ENCODE peak calls at places on chromosomes 7 and 10, in eight cellular contexts. G is IMR-90, I is hepatocyte, W is neural progenitor cell, N is spleen, T is lung, A is uterus, Y is colonic mucosa. U is an unnamed sample. For H3K36me3, the result is how much of the 10 kb centered on the place peaks cover.

GRCh38 chr7:157555308-157555707 is 218.5 kb downstream of the DNAJB6 start:
- DNase-seq in G (no peak), I (peak), W (no peak), N (peak), T (no peak), A (no peak), Y (peak), U (no peak)

GRCh38 chr10:84427903-84428650 is 99.7 kb downstream of the CCSER2 start:
- DNase-seq in G (peak), I (no peak), W (peak), N (no peak), T (no peak), A (no peak), Y (no peak), U (no peak)

GRCh38 chr7:18045171-18045570 is 17.5 kb upstream of the PRPS1L1 start:
- DNase-seq in G (no peak), I (no peak), W (no peak), N (no peak), T (no peak), A (no peak), Y (no peak), U (no peak)

GRCh38 chr7:4797858-4798705 is 22.7 kb downstream of the AP5Z1 start:
- DNase-seq in G (peak), I (peak), W (peak), N (peak), T (no peak), A (no peak), Y (peak), U (no peak)

GRCh38 chr7:39592586-39592985 is 26.4 kb downstream of the YAE1 start:
- DNase-seq in G (peak), I (no peak), W (no peak), N (no peak), T (no peak), A (no peak), Y (no peak), U (no peak)

GRCh38 chr10:21820952-21821351 is 182.6 kb downstream of the DNAJC1 start:
- DNase-seq in G (no peak), I (no peak), W (no peak), N (no peak), T (no peak), A (no peak), Y (no peak), U (no peak)

GRCh38 chr7:101557978-101558741 is 70.9 kb downstream of the MYL10 start:
- DNase-seq in G (no peak), I (no peak), W (no peak), N (no peak), T (no peak), A (peak), Y (no peak), U (no peak)

GRCh38 chr7:37832194-37832593 is 16.2 kb upstream of the NME8 start:
- DNase-seq in G (no peak), I (peak), W (no peak), N (peak), T (peak), A (peak), Y (peak), U (no peak)

GRCh38 chr7:69166979-69167516 is 431.2 kb upstream of the AUTS2 start:
- DNase-seq in G (no peak), I (no peak), W (no peak), N (no peak), T (no peak), A (no peak), Y (no peak), U (no peak)

GRCh38 chr10:24722676-24723385 is 856 bp downstream of the ARHGAP21 start:
- DNase-seq in G (peak), I (peak), W (peak), N (peak), T (peak), A (peak), Y (peak), U (peak)

GRCh38 chr7:140155428-140155827 is 21.4 kb downstream of the KDM7A start:
- DNase-seq in G (no peak), I (no peak), W (peak), N (no peak), T (no peak), A (no peak), Y (no peak), U (no peak)

GRCh38 chr7:123184271-123184670 is 15.5 kb downstream of the SLC13A1 start:
- DNase-seq in G (no peak), I (no peak), W (no peak), N (no peak), T (no peak), A (no peak), Y (no peak), U (no peak)

GRCh38 chr10:24255907-24256306 is 47.0 kb downstream of the KIAA1217 start:
- DNase-seq in G (no peak), I (peak), W (peak), N (no peak), T (no peak), A (no peak), Y (no peak), U (peak)

GRCh38 chr10:71221586-71222202 is 9.3 kb downstream of the UNC5B start:
- DNase-seq in G (no peak), I (no peak), W (no peak), N (no peak), T (no peak), A (no peak), Y (no peak), U (no peak)

GRCh38 chr7:1073211-1073977 is 14.5 kb upstream of the GPER1 start:
- DNase-seq in G (no peak), I (no peak), W (peak), N (no peak), T (no peak), A (no peak), Y (no peak), U (no peak)

GRCh38 chr7:12291870-12292269 is 80.8 kb downstream of the TMEM106B start:
- DNase-seq in G (peak), I (no peak), W (no peak), N (no peak), T (no peak), A (no peak), Y (no peak), U (no peak)

GRCh38 chr7:38463277-38464224 is 167.6 kb downstream of the AMPH start:
- DNase-seq in G (peak), I (peak), W (no peak), N (peak), T (no peak), A (no peak), Y (peak), U (no peak)

GRCh38 chr10:60372436-60372835 is 17.2 kb downstream of the ANK3 start:
- DNase-seq in G (no peak), I (no peak), W (no peak), N (no peak), T (no peak), A (no peak), Y (no peak), U (no peak)

GRCh38 chr10:72340510-72340895 is 14.2 kb downstream of the DNAJB12 start:
- DNase-seq in G (no peak), I (peak), W (peak), N (peak), T (peak), A (peak), Y (peak), U (no peak)

GRCh38 chr7:98178321-98178720 is 32.9 kb upstream of the BHLHA15 start:
- DNase-seq in G (no peak), I (no peak), W (no peak), N (no peak), T (peak), A (no peak), Y (no peak), U (peak)

GRCh38 chr10:123718544-123719060 is 52.4 kb downstream of the GPR26 start:
- DNase-seq in G (no peak), I (no peak), W (no peak), N (no peak), T (no peak), A (no peak), Y (no peak), U (no peak)

GRCh38 chr7:81767883-81768282 is 2.0 kb downstream of the HGF start:
- DNase-seq in G (peak), I (no peak), W (no peak), N (no peak), T (no peak), A (no peak), Y (no peak), U (no peak)

GRCh38 chr7:137454169-137455166 is 110.9 kb upstream of the PTN start:
- DNase-seq in G (peak), I (peak), W (peak), N (no peak), T (no peak), A (peak), Y (peak), U (peak)

GRCh38 chr7:44634839-44635591 is 28.6 kb downstream of the OGDH start:
- DNase-seq in G (no peak), I (peak), W (no peak), N (no peak), T (no peak), A (no peak), Y (peak), U (no peak)

GRCh38 chr10:112052176-112052575 is 131.4 kb downstream of the GPAM start:
- DNase-seq in G (no peak), I (no peak), W (no peak), N (no peak), T (no peak), A (no peak), Y (no peak), U (no peak)

GRCh38 chr10:3119796-3120459 is 52.6 kb downstream of the PFKP start:
- DNase-seq in G (peak), I (no peak), W (peak), N (no peak), T (no peak), A (no peak), Y (no peak), U (no peak)

GRCh38 chr7:155998328-155998691 is 186.0 kb upstream of the SHH start:
- DNase-seq in G (no peak), I (no peak), W (no peak), N (no peak), T (no peak), A (no peak), Y (no peak), U (no peak)

GRCh38 chr7:116354546-116355422 is 144.4 kb downstream of the TES start:
- DNase-seq in G (peak), I (peak), W (no peak), N (peak), T (peak), A (peak), Y (peak), U (peak)

GRCh38 chr10:95530561-95530960 is 30.6 kb downstream of the SORBS1 start:
- DNase-seq in G (no peak), I (no peak), W (no peak), N (no peak), T (no peak), A (no peak), Y (no peak), U (no peak)

GRCh38 chr7:96169439-96169838 is 152.5 kb downstream of the SLC25A13 start:
- DNase-seq in G (no peak), I (no peak), W (no peak), N (no peak), T (no peak), A (no peak), Y (no peak), U (no peak)

GRCh38 chr7:96855691-96856090 is 146.0 kb upstream of the SEM1 start:
- DNase-seq in G (no peak), I (no peak), W (no peak), N (no peak), T (no peak), A (no peak), Y (no peak), U (no peak)

GRCh38 chr7:1270181-1270580 is 37.5 kb downstream of the UNCX start:
- DNase-seq in G (no peak), I (no peak), W (no peak), N (peak), T (no peak), A (no peak), Y (no peak), U (no peak)

GRCh38 chr7:73615886-73616285 is 8.4 kb downstream of the MLXIPL start:
- DNase-seq in G (peak), I (no peak), W (peak), N (no peak), T (no peak), A (no peak), Y (no peak), U (no peak)

GRCh38 chr10:3774814-3775670 is 10.0 kb downstream of the KLF6 start:
- DNase-seq in G (peak), I (peak), W (no peak), N (no peak), T (no peak), A (peak), Y (no peak), U (no peak)

GRCh38 chr10:86041116-86041515 is 325.5 kb downstream of the GRID1 start:
- DNase-seq in G (no peak), I (no peak), W (no peak), N (no peak), T (no peak), A (no peak), Y (no peak), U (no peak)

GRCh38 chr7:28990200-28990960 is 32.2 kb upstream of the TRIL start:
- DNase-seq in G (no peak), I (no peak), W (peak), N (no peak), T (no peak), A (no peak), Y (no peak), U (no peak)

GRCh38 chr7:194996-195829 is 2.8 kb downstream of the FAM20C start:
- DNase-seq in G (peak), I (no peak), W (no peak), N (no peak), T (no peak), A (no peak), Y (no peak), U (no peak)

DNA sequence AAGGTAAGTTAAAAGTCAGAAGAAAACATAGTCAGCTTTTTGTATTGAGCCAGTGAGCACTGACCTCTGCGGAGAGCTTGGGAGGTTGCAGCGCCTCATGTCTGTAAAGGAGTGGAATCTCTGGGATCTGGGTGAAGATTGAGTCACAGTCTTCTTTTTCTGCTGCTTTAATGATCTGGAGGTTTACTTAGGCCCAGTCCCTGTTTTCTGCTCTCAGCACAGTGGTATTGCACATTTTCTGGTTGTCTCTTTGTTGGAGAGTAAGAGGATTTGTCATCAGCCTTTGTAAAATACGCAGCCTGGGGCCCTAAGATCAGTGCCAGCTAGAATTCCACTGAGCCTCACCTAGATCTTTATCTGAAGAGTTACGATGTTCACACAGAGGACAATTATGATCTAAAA is 58.3 kb upstream of the GJD4 start:
- DNase-seq in G (peak), I (peak), W (peak), N (no peak), T (no peak), A (no peak), Y (no peak), U (peak)
- TF ChIP-seq CTCF in G (peak), I (peak), W (peak), N (no peak), T (no peak), A (peak), Y (no peak), U (no peak)

DNA sequence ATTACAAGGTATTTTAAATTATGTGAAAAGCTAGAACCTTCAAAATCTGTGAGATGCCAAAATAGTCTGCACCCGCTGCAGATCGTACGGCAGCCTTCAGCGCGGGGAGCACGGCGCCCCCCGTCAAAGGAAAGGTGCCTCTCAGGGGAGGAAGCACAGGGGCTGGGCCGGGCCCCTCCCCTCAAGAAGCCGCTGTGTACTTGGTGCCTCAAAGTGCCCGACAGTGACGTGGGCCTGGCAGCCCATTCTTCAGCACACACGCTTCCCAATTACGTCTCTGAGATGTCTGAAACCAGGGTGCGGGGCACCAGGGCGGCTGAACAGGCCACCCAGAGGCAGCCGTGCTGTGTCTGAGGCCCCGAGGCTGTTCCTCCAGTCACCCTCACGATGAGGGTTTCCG is 116.1 kb downstream of the INPP5A start:
- DNase-seq in G (no peak), I (no peak), W (no peak), N (no peak), T (no peak), A (no peak), Y (no peak), U (no peak)
- H3K36me3 ChIP-seq in G (under half), I (under half), W (under half), N (under half), T (under half), A (under half), Y (under half), U (under half)

DNA sequence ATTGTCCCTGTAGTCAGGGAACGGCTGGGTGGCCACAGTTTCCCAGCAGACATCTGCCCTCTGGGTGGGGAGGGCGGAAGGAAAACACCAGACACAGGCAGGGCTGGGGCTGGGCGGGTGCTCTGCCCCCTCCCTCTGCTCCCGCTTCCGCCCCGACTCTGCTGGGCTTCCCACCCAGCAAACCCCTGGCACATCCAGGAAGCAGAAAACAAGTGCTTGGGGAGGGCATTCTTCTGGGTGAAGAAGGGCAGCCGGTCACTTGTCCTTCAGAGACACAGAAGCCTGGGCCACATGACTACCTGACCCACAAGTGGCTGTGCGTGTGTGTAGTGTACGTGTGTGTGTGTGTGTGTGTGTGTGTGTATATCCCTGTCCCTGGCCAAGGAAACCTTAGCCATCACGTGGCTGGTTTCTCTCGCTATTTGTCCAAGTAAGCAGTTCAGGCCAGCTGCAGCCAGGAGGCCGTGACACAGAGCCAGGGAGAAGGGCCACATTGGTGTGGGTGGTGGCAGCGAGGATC is 77.9 kb downstream of the ZMIZ1 start:
- DNase-seq in G (peak), I (no peak), W (no peak), N (peak), T (peak), A (peak), Y (peak), U (no peak)
- TF ChIP-seq CTCF in G (no peak), I (no peak), W (no peak), N (peak), T (no peak), A (peak), Y (no peak), U (no peak)

GRCh38 chr10:77983384-77984341 is 45.7 kb downstream of the POLR3A start:
- DNase-seq in G (peak), I (no peak), W (no peak), N (no peak), T (no peak), A (peak), Y (no peak), U (no peak)
- H3K36me3 ChIP-seq in G (half or more), I (under half), W (under half), N (half or more), T (under half), A (under half), Y (under half), U (half or more)

DNA sequence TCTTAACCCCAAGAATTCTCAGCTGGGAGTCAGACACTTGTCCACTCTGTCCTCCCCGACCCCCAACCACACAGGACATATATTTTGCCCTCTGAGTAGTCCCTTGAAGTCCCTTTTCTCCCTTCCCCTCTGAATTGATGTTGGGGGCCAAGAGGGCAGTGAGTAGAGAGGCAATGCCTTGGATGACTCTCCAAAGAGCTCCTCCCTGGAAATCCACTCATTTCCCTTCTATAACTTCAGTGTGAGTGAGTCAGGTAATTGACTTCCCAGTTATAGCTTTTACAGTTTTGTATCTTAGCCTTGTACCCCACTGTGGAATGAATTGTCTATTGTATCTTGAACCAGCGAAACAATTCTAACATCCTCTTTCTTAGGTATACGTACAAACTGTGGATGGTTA is 9.2 kb upstream of the ODAD2 start:
- DNase-seq in G (peak), I (no peak), W (no peak), N (no peak), T (no peak), A (no peak), Y (no peak), U (no peak)
- TF ChIP-seq CTCF in G (no peak), I (no peak), W (no peak), N (no peak), T (no peak), A (no peak), Y (no peak), U (no peak)

GRCh38 chr10:131907679-131908078 is 6.9 kb downstream of the PPP2R2D start:
- DNase-seq in G (no peak), I (no peak), W (no peak), N (peak), T (no peak), A (no peak), Y (no peak), U (no peak)
- H3K36me3 ChIP-seq in G (under half), I (under half), W (under half), N (under half), T (under half), A (under half), Y (under half), U (under half)

GRCh38 chr7:85183296-85183695 is 3.6 kb downstream of the SEMA3D start:
- DNase-seq in G (no peak), I (no peak), W (no peak), N (no peak), T (no peak), A (no peak), Y (no peak), U (no peak)

GRCh38 chr7:85186083-85186520 is 754 bp downstream of the SEMA3D start:
- DNase-seq in G (peak), I (peak), W (peak), N (peak), T (peak), A (no peak), Y (peak), U (peak)

GRCh38 chr7:85185355-85186082 is 1.3 kb downstream of the SEMA3D start:
- DNase-seq in G (peak), I (peak), W (peak), N (peak), T (peak), A (no peak), Y (peak), U (peak)

GRCh38 chr7:85184599-85185354 is 2.1 kb downstream of the SEMA3D start:
- DNase-seq in G (peak), I (peak), W (peak), N (peak), T (no peak), A (no peak), Y (peak), U (no peak)

GRCh38 chr7:85186521-85187241 is at the start of gene SEMA3D:
- DNase-seq in G (peak), I (peak), W (peak), N (peak), T (peak), A (no peak), Y (peak), U (peak)
- TF ChIP-seq CTCF in G (peak), I (peak), W (peak), N (peak), T (peak), A (peak), Y (peak), U (peak)

DNA sequence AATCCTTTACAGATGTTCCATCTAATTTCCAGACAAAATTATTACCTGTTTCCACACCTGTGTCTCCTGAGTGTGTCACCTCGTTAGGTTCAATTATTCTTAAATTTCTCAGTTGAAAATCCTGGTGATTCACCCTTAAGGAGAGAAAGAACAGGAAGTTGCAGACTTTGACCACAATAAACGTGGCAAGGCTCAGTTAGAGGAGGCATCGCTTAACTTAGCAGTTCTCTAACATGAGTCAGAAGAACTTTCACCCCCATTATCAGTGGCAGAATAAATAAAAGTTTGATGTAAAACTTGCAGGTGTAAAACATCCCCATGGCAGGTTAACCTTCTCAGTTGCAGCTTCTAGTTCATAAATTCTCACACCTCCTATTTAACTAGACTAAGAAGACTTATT is 8.3 kb downstream of the XPNPEP1 start:
- DNase-seq in G (peak), I (peak), W (no peak), N (no peak), T (no peak), A (peak), Y (peak), U (peak)
- H3K36me3 ChIP-seq in G (under half), I (under half), W (under half), N (under half), T (under half), A (under half), Y (under half), U (under half)